ENCODE peak calls at places on chromosomes 6 and 20, in ten cellular contexts. U is AG09309; F is SW480; B is naive thymus-derived CD8-positive, alpha-beta T cell; R is NAMALWA; M is H54; H is esophagus squamous epithelium; A is stimulated activated CD4-positive, alpha-beta T cell treated with anti-CD3 and anti-CD28 coated beads, Interleukin-1b, Interleukin-23, amount 100 ng/mL, for 4 hours; N is choroid plexus epithelial cell; W is RWPE1. L is an unnamed sample.

GRCh38 chr6:23663652-23664051 is 462.4 kb upstream of the NRSN1 start:
- DNase-seq in U (no peak), F (no peak), B (no peak), R (no peak), M (no peak), H (no peak), A (no peak), N (no peak), W (no peak), L (no peak)

GRCh38 chr6:1586861-1587450 is 22.8 kb upstream of the FOXC1 start:
- DNase-seq in U (no peak), F (no peak), B (no peak), R (no peak), M (no peak), H (no peak), A (no peak), N (no peak), W (no peak), L (no peak)

GRCh38 chr6:29981211-29981812 is 39.0 kb downstream of the HLA-A start:
- DNase-seq in U (no peak), F (no peak), B (no peak), R (no peak), M (no peak), H (no peak), A (no peak), N (no peak), W (no peak), L (no peak)

GRCh38 chr20:60877071-60877470 is 375.0 kb upstream of the CDH4 start:
- DNase-seq in U (no peak), F (no peak), B (no peak), R (no peak), M (no peak), H (no peak), A (no peak), N (no peak), W (no peak), L (no peak)

GRCh38 chr6:110054664-110055386 is 76.7 kb downstream of the GPR6 start:
- DNase-seq in U (no peak), F (no peak), B (no peak), R (no peak), M (no peak), H (no peak), A (no peak), N (no peak), W (no peak), L (no peak)

GRCh38 chr6:106084106-106084963 is 1.8 kb upstream of the PRDM1 start:
- DNase-seq in U (peak), F (peak), B (no peak), R (peak), M (no peak), H (no peak), A (no peak), N (peak), W (no peak), L (peak)

GRCh38 chr20:50314936-50315335 is 124.3 kb downstream of the CEBPB start:
- DNase-seq in U (no peak), F (no peak), B (no peak), R (no peak), M (no peak), H (no peak), A (no peak), N (no peak), W (no peak), L (no peak)

GRCh38 chr6:105941616-105942412 is 144.3 kb upstream of the PRDM1 start:
- DNase-seq in U (no peak), F (no peak), B (no peak), R (no peak), M (no peak), H (no peak), A (no peak), N (peak), W (no peak), L (no peak)

GRCh38 chr6:127186889-127187288 is 68.4 kb downstream of the RSPO3 start:
- DNase-seq in U (no peak), F (no peak), B (peak), R (peak), M (no peak), H (peak), A (peak), N (no peak), W (no peak), L (no peak)

GRCh38 chr6:3831741-3832530 is 17.2 kb upstream of the FAM50B start:
- DNase-seq in U (no peak), F (no peak), B (no peak), R (no peak), M (no peak), H (no peak), A (no peak), N (no peak), W (no peak), L (peak)

GRCh38 chr20:3349786-3350185 is 57.7 kb downstream of the DNAAF9 start:
- DNase-seq in U (no peak), F (no peak), B (no peak), R (no peak), M (no peak), H (no peak), A (no peak), N (no peak), W (no peak), L (no peak)

GRCh38 chr6:124924333-124924759 is 37.9 kb upstream of the RNF217 start:
- DNase-seq in U (peak), F (no peak), B (no peak), R (no peak), M (no peak), H (no peak), A (no peak), N (peak), W (no peak), L (no peak)

GRCh38 chr6:70124882-70125535 is 177.9 kb downstream of the COL9A1 start:
- DNase-seq in U (no peak), F (no peak), B (no peak), R (no peak), M (peak), H (no peak), A (no peak), N (peak), W (peak), L (no peak)

GRCh38 chr20:45578151-45578660 is 878 bp downstream of the WFDC8 start:
- DNase-seq in U (no peak), F (no peak), B (no peak), R (no peak), M (no peak), H (no peak), A (no peak), N (no peak), W (no peak), L (no peak)

GRCh38 chr6:17281497-17282481 is 628 bp downstream of the RBM24 start:
- DNase-seq in U (no peak), F (peak), B (no peak), R (no peak), M (peak), H (no peak), A (no peak), N (no peak), W (no peak), L (peak)

GRCh38 chr20:1513801-1514200 is 22.6 kb upstream of the SIRPB2 start:
- DNase-seq in U (no peak), F (no peak), B (no peak), R (no peak), M (no peak), H (no peak), A (no peak), N (no peak), W (no peak), L (no peak)

GRCh38 chr20:63734946-63735858 is 1.3 kb upstream of the LIME1 start:
- DNase-seq in U (no peak), F (no peak), B (no peak), R (no peak), M (no peak), H (no peak), A (no peak), N (no peak), W (no peak), L (no peak)

GRCh38 chr6:52643158-52643557 is 27.8 kb upstream of the TMEM14A start:
- DNase-seq in U (no peak), F (no peak), B (no peak), R (no peak), M (no peak), H (no peak), A (no peak), N (no peak), W (no peak), L (no peak)

GRCh38 chr6:135465903-135466302 is 31.6 kb downstream of the AHI1 start:
- DNase-seq in U (no peak), F (no peak), B (no peak), R (no peak), M (no peak), H (no peak), A (no peak), N (no peak), W (no peak), L (no peak)